ENCODE peak calls at places on chromosomes 7 and 10, in seven cellular contexts. U is gastrocnemius medialis; Z is CD4-positive, alpha-beta T cell; N is dorsolateral prefrontal cortex; I is small intestine; L is cardiac muscle cell; O is hepatocyte. A is an unnamed sample.

GRCh38 chr10:110701618-110701971 is 57.5 kb downstream of the RBM20 start:
- DNase-seq in U (no peak), Z (no peak), N (no peak), I (no peak), L (peak; percentile 78), O (no peak), A (no peak)

GRCh38 chr7:135333946-135334345 is 100.3 kb downstream of the STRA8 start:
- DNase-seq in U (no peak), Z (no peak), N (no peak), I (no peak), L (no peak), O (no peak), A (no peak)

GRCh38 chr7:69663911-69664310 is 65.6 kb downstream of the AUTS2 start:
- DNase-seq in U (no peak), Z (no peak), N (no peak), I (no peak), L (no peak), O (no peak), A (no peak)

GRCh38 chr10:71661060-71661622 is 58.4 kb downstream of the C10orf105 start:
- DNase-seq in U (no peak), Z (no peak), N (no peak), I (no peak), L (no peak), O (no peak), A (no peak)

GRCh38 chr7:156612930-156613329 is 27.6 kb upstream of the RNF32 start:
- DNase-seq in U (no peak), Z (peak; percentile 53), N (no peak), I (no peak), L (no peak), O (no peak), A (no peak)

GRCh38 chr10:22368976-22369375 is 23.7 kb downstream of the SPAG6 start:
- DNase-seq in U (no peak), Z (no peak), N (no peak), I (no peak), L (no peak), O (no peak), A (no peak)

GRCh38 chr10:88382699-88383098 is 200.4 kb downstream of the RNLS start:
- DNase-seq in U (no peak), Z (no peak), N (no peak), I (no peak), L (no peak), O (no peak), A (no peak)

GRCh38 chr7:149741629-149742028 is 31.8 kb downstream of the ZNF467 start:
- DNase-seq in U (no peak), Z (no peak), N (no peak), I (peak; percentile 20), L (no peak), O (no peak), A (no peak)

GRCh38 chr10:102831322-102832071 is 5.7 kb downstream of the CYP17A1 start:
- DNase-seq in U (no peak), Z (no peak), N (peak; percentile 56), I (peak; percentile 59), L (no peak), O (no peak), A (no peak)

GRCh38 chr10:28668363-28669226 is 8.7 kb upstream of the BAMBI start:
- DNase-seq in U (no peak), Z (no peak), N (no peak), I (no peak), L (peak; percentile 87), O (peak; percentile 81), A (no peak)

GRCh38 chr10:15858895-15859294 is 1.4 kb downstream of the MINDY3 start:
- DNase-seq in U (no peak), Z (no peak), N (no peak), I (no peak), L (no peak), O (no peak), A (no peak)

GRCh38 chr10:15859531-15859864 is 809 bp downstream of the MINDY3 start:
- DNase-seq in U (no peak), Z (no peak), N (no peak), I (no peak), L (no peak), O (no peak), A (no peak)

GRCh38 chr10:15863323-15863722 is 3.0 kb upstream of the MINDY3 start:
- DNase-seq in U (no peak), Z (no peak), N (no peak), I (no peak), L (no peak), O (no peak), A (no peak)

GRCh38 chr10:15859865-15860691 is at the start of gene MINDY3:
- DNase-seq in U (peak; percentile 68), Z (peak; percentile 75), N (peak; percentile 92), I (peak; percentile 86), L (peak; percentile 77), O (peak; percentile 86), A (peak; percentile 80)

GRCh38 chr10:15860692-15861201 is 440 bp upstream of the MINDY3 start:
- DNase-seq in U (no peak), Z (no peak), N (no peak), I (no peak), L (no peak), O (no peak), A (no peak)
- H3K27ac ChIP-seq in U (peak overlapping the region; percentile 76), Z (no peak overlapping the region), N (peak overlapping the region; percentile 69), I (peak overlapping the region; percentile 67), L (peak overlapping the region; percentile 29), O (peak overlapping the region; percentile 67), A (peak overlapping the region; percentile 10)

GRCh38 chr7:2230882-2231281 is 1.9 kb downstream of the MAD1L1 start:
- DNase-seq in U (no peak), Z (no peak), N (no peak), I (peak; percentile 63), L (no peak), O (no peak), A (no peak)

GRCh38 chr7:2233876-2234275 is 1.1 kb upstream of the MAD1L1 start:
- DNase-seq in U (no peak), Z (no peak), N (no peak), I (no peak), L (no peak), O (no peak), A (no peak)

GRCh38 chr7:2230226-2230625 is 2.5 kb downstream of the MAD1L1 start:
- DNase-seq in U (no peak), Z (no peak), N (no peak), I (no peak), L (no peak), O (no peak), A (no peak)

GRCh38 chr7:2231992-2232765 is 566 bp downstream of the MAD1L1 start:
- DNase-seq in U (no peak), Z (no peak), N (no peak), I (peak; percentile 24), L (peak; percentile 57), O (peak; percentile 37), A (no peak)

GRCh38 chr7:2232766-2233520 is at the start of gene MAD1L1:
- DNase-seq in U (peak; percentile 69), Z (peak; percentile 83), N (peak; percentile 93), I (peak; percentile 88), L (peak; percentile 95), O (peak; percentile 96), A (peak; percentile 60)
- H3K27ac ChIP-seq in U (peak within 1 kb of the TSS; percentile 86), Z (peak within 1 kb of the TSS; percentile 67), N (peak within 1 kb of the TSS; percentile 70), I (no peak within 1 kb of the TSS), L (peak within 1 kb of the TSS; percentile 81), O (peak within 1 kb of the TSS; percentile 71), A (peak within 1 kb of the TSS; percentile 63)

DNA sequence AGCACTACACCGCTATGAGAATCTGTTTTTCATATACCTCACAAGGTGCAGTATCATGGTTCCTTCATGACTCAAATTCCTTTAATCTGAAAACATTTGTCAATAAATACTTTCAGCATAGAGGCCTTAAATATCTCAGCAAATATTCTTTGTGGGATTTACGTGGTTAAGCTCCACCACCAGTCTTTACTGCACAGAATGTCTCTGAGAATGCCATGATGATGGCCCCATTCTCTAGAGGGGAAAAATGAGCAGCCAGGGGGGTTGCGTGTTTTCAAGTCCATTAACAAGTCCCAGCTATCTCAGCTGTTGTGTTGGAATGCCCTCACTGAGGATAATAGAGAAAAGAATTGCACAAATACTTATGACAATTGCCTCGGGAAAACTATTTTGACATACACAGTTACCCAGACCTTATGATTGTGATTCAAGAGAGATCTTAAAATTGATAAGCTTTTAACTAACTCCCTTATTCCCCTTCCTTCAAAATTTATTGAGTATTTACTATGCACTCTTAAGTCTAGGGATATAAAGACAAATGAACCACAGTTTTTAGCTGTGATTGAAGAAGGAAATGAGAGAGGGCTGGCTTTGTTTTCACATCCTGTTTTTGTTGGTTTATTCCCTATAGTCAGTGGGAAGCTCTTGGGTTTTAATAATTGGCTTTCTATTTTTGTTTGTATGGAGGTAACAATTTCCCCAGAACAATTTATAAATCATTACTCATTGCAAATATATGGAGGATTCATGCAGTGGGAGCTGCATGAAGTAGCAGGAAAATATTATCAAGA is 176.5 kb upstream of the VWC2 start:
- DNase-seq in U (no peak), Z (no peak), N (no peak), I (no peak), L (no peak), O (no peak), A (no peak)
- H3K27ac ChIP-seq in U (no peak overlapping the region), Z (no peak overlapping the region), N (no peak overlapping the region), I (no peak overlapping the region), L (no peak overlapping the region), O (no peak overlapping the region), A (no peak overlapping the region)

GRCh38 chr10:30556189-30556588 is 73.4 kb downstream of the LYZL2 start:
- DNase-seq in U (no peak), Z (no peak), N (no peak), I (no peak), L (no peak), O (no peak), A (no peak)

GRCh38 chr10:30553018-30553624 is 76.4 kb downstream of the LYZL2 start:
- DNase-seq in U (no peak), Z (no peak), N (no peak), I (no peak), L (no peak), O (no peak), A (no peak)

GRCh38 chr10:30554443-30554831 is 75.1 kb downstream of the LYZL2 start:
- DNase-seq in U (no peak), Z (no peak), N (no peak), I (no peak), L (no peak), O (no peak), A (no peak)

GRCh38 chr10:30555465-30555864 is 74.1 kb downstream of the LYZL2 start:
- DNase-seq in U (no peak), Z (no peak), N (no peak), I (no peak), L (no peak), O (no peak), A (no peak)

DNA sequence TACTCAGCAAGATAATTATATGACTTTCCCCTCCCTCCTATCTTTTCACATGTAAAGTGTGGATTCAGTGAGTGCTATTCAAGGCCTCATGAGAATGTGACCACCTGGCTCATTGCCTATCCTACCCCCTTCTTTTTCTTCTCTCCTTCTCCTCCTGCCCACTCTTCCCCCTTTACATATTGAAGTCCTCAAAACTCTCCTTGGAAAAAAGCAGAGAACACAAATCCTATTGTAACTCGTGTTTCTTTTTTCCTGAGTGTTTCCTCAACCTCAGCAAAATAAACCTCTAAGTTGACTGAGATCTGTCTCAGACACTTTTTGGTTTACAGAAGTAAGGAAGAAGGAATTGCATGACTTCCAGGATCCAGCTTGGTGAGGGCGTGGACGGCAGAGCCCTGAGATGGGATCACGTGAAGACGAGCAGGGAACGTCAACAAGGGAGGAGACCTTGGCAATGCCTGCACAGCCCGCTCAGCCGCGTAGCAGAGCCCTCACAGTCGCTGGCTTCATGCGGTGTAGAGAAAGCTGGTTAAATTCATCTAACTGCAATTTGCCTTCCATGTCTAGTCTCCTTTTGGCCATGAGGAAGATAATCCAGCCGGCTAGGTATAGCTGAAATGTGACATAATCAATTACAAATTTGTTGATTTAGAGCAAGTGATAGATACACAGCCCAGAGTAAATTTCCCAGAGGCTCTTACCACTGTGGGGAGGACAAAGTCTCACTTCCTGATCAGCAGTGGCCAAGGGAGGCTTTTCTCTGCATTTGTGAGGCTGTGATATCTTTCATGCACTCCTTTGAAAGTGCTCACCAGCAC is 75.7 kb downstream of the LYZL2 start:
- DNase-seq in U (peak; percentile 62), Z (no peak), N (no peak), I (peak; percentile 88), L (peak; percentile 26), O (peak; percentile 86), A (peak; percentile 31)
- H3K27ac ChIP-seq in U (peak overlapping the region; percentile 81), Z (no peak overlapping the region), N (peak overlapping the region; percentile 53), I (peak overlapping the region; percentile 78), L (no peak overlapping the region), O (peak overlapping the region; percentile 92), A (peak overlapping the region; percentile 30)

A was measured in substantia nigra.